ENCODE peak calls at places on chromosomes 13 and 19, in eight cellular contexts. J is GM23338, M is tibial artery, O is tibial nerve, K is lung, H is pancreas, D is heart left ventricle, X is fibroblast of lung. V is an unnamed sample.

GRCh38 chr19:48806818-48807589 is 3.8 kb downstream of the BCAT2 start:
- DNase-seq in J (peak; percentile 68), M (no peak), O (no peak), K (no peak), H (no peak), D (no peak), X (peak; percentile 49), V (peak; percentile 76)

GRCh38 chr19:4986471-4986888 is 17.6 kb downstream of the KDM4B start:
- DNase-seq in J (no peak), M (no peak), O (no peak), K (no peak), H (no peak), D (no peak), X (no peak), V (no peak)

GRCh38 chr13:61765940-61766666 is 350.5 kb upstream of the PCDH20 start:
- DNase-seq in J (no peak), M (no peak), O (no peak), K (no peak), H (no peak), D (no peak), X (no peak), V (no peak)

GRCh38 chr19:50486823-50487515 is 10.3 kb upstream of the GARIN5A start:
- DNase-seq in J (peak; percentile 97), M (no peak), O (no peak), K (no peak), H (no peak), D (no peak), X (peak; percentile 44), V (peak; percentile 41)

GRCh38 chr13:106499905-106500304 is 35.6 kb downstream of the EFNB2 start:
- DNase-seq in J (no peak), M (no peak), O (no peak), K (no peak), H (no peak), D (no peak), X (no peak), V (no peak)

GRCh38 chr13:57641071-57641470 is 9.5 kb downstream of the PCDH17 start:
- DNase-seq in J (no peak), M (no peak), O (no peak), K (no peak), H (no peak), D (no peak), X (no peak), V (no peak)

GRCh38 chr13:24007979-24008620 is 110.8 kb upstream of the C1QTNF9B start:
- DNase-seq in J (no peak), M (no peak), O (no peak), K (no peak), H (no peak), D (no peak), X (no peak), V (no peak)

GRCh38 chr13:72384879-72385278 is 342.6 kb downstream of the MZT1 start:
- DNase-seq in J (no peak), M (no peak), O (no peak), K (no peak), H (no peak), D (no peak), X (peak; percentile 60), V (no peak)

GRCh38 chr19:42023121-42023942 is 29.3 kb upstream of the ATP1A3 start:
- DNase-seq in J (peak; percentile 78), M (no peak), O (no peak), K (no peak), H (no peak), D (no peak), X (peak; percentile 9), V (peak; percentile 23)

GRCh38 chr13:94411747-94412146 is 67.7 kb downstream of the DCT start:
- DNase-seq in J (no peak), M (no peak), O (no peak), K (no peak), H (no peak), D (no peak), X (no peak), V (no peak)

GRCh38 chr13:93529961-93530360 is 303.4 kb downstream of the GPC6 start:
- DNase-seq in J (no peak), M (no peak), O (no peak), K (no peak), H (no peak), D (no peak), X (peak; percentile 44), V (no peak)

GRCh38 chr13:67156718-67157049 is 73.5 kb downstream of the PCDH9 start:
- DNase-seq in J (peak; percentile 34), M (no peak), O (no peak), K (no peak), H (no peak), D (no peak), X (no peak), V (no peak)

GRCh38 chr13:99868767-99869166 is 102.8 kb downstream of the ZIC5 start:
- DNase-seq in J (no peak), M (no peak), O (no peak), K (no peak), H (no peak), D (no peak), X (no peak), V (no peak)

DNA sequence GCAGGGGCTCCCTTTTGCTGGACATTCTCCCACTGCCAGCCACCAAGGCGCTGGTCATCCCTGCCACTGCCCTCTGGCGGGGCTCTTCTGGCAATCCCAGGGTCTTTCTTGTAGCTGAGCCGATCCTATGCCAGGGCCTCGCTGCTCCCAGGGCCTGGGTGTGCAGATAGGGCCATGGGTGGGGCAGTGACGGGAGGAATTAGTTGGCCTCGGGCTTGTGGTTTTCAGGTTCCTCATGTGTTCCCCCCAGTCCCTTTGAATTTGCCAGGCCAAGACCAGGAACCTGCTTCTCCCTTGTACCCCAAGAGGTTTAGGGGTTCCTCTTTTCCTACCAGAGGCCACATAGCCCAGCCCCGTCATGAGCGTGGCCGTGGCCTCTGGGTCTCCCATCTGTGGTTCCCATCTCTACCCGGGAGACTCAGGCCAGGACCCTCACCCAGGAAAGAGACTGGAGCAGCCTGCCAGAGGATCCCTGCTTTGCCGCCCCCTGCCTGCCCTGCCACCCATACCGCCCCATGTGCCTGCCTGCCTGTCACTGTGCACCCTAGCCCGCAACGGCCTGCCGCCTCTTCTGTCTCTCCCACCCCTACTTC is 26.2 kb downstream of the TMED1 start:
- DNase-seq in J (no peak), M (no peak), O (no peak), K (no peak), H (no peak), D (no peak), X (no peak), V (no peak)
- H3K4me1 ChIP-seq in J (no peaks in the 10 kb centered on the region), M (no peaks in the 10 kb centered on the region), O (no peaks in the 10 kb centered on the region), K (no peaks in the 10 kb centered on the region), H (no peaks in the 10 kb centered on the region), D (no peaks in the 10 kb centered on the region), X (peaks cover 9% of the 10 kb centered on the region), V (no peaks in the 10 kb centered on the region)

DNA sequence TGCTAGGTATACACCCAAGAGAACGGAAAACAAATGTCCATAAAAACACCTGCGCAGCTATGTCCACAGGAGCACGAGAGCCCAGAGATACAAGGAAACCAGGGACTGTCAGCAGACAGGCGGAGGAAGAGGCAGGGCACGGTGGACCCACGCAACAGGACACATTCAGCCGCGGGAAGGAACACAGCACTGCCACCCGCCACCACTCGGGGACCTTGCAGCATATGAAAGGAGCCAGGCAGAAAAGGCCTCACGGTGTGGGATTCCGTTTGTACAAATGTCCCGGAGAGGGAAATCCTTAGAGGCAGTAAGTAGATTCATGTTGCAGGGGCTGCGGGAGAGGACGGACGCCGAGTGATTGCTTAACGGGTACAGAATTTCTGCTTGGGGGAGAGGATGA is 7.8 kb downstream of the HSPBP1 start:
- DNase-seq in J (peak; percentile 54), M (no peak), O (no peak), K (no peak), H (no peak), D (no peak), X (no peak), V (no peak)
- TF ChIP-seq CTCF in J (no peak), M (no peak), O (no peak), K (no peak), H (no peak), D (no peak), X (no peak), V (no peak)

DNA sequence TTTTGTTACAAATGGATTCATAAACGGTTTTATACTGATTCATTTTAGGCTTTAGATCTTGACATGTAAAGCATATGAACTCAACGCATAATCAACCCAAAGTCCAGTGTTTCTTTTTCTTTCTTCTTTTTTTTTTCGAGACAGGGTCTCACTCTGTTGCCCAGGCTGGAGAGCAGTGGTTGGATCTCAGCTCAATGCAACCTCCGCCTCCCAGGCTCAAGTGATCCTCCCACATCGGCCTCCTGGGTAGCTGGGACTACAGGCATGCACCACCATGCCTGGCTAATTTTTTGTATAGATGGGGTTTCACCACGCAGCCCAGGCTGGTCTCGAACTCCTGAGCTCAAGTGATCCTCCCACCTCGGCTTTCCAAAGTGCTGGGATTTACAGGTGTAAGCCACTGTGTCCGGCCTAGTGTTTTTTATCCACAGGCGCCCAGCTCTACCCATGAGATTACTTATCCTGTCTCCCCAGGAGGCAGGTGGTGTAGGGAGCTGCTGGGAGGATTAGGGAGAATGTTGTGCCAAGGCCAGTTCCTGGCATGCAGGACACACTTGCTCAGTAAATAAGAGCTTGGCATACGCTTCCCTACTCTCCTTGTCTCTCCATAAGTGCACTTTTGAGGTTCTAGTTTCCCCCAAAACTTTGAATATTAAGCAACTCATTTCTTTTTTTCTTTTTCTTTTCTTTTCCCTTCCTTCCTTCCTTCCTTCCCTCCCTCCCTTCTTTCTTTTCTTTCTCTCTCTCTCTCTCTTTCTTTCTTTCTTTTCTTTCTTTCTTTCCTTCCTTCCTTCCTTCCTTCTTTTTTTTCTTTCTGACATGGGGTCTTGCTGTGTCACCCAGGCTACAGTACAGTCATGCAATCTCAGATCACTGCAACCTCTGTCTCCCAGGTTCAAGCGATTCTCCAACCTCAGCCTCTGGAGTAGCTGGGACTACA is 4.8 kb upstream of the CEBPA start:
- DNase-seq in J (no peak), M (no peak), O (no peak), K (no peak), H (peak; percentile 62), D (no peak), X (no peak), V (no peak)
- H3K4me1 ChIP-seq in J (peaks cover 14% of the 10 kb centered on the region), M (no peaks in the 10 kb centered on the region), O (no peaks in the 10 kb centered on the region), K (peaks cover 16% of the 10 kb centered on the region), H (peaks cover 29% of the 10 kb centered on the region), D (peaks cover 5% of the 10 kb centered on the region), X (no peaks in the 10 kb centered on the region), V (no peaks in the 10 kb centered on the region)

GRCh38 chr19:32289566-32290210 is 55.7 kb upstream of the ZNF507 start:
- DNase-seq in J (no peak), M (no peak), O (no peak), K (no peak), H (no peak), D (no peak), X (no peak), V (no peak)

GRCh38 chr19:32287086-32287485 is 58.3 kb upstream of the ZNF507 start:
- DNase-seq in J (no peak), M (no peak), O (no peak), K (no peak), H (no peak), D (no peak), X (no peak), V (no peak)

GRCh38 chr19:32291876-32292275 is 53.5 kb upstream of the ZNF507 start:
- DNase-seq in J (no peak), M (no peak), O (no peak), K (no peak), H (no peak), D (no peak), X (no peak), V (no peak)

DNA sequence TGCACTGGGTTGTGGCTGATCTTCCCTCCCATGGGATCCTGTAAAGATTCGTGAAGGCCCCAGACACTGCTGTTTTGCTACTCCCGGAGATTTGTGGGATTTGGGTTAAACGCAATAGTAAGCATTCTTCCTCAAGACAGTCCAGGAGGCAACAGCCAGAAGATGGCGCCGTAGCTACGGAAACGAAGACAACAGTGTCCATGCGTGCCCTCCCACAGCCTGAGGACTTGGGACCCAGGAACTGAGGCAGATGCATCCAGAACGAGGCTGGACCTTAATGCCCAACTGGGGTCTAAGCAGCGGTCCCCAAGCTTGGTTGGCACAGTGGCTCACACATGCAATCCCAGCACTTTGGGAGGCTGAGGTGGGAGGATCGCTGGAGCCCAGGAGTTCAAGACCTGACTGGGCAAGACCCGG is 57.6 kb upstream of the ZNF507 start:
- DNase-seq in J (peak; percentile 87), M (peak; percentile 72), O (peak; percentile 63), K (peak; percentile 37), H (peak; percentile 30), D (peak; percentile 80), X (peak; percentile 77), V (peak; percentile 67)
- TF ChIP-seq CTCF in J (peak; percentile 69), M (peak; percentile 10), O (peak; percentile 64), K (no peak), H (no peak), D (peak; percentile 45), X (peak; percentile 67), V (peak; percentile 33)